ENCODE peak calls at places on chromosomes 13 and 19, in seven cellular contexts. One of them, this sample, is unnamed.

GRCh38 chr13:43303040-43303729 is 279.8 kb downstream of the DNAJC15 start:
- DNase-seq in ascending aorta: no peak
- DNase-seq in psoas muscle: peak; percentile 82
- DNase-seq in neural crest cell: peak; percentile 28
- DNase-seq in fibroblast of pulmonary artery: peak; percentile 80
- DNase-seq in lower lobe of right lung: no peak
- DNase-seq in body of pancreas: peak; percentile 75
- DNase-seq in this sample: peak; percentile 74

GRCh38 chr19:5149930-5150329 is 181.0 kb downstream of the KDM4B start:
- DNase-seq in ascending aorta: no peak
- DNase-seq in psoas muscle: no peak
- DNase-seq in neural crest cell: no peak
- DNase-seq in fibroblast of pulmonary artery: no peak
- DNase-seq in lower lobe of right lung: no peak
- DNase-seq in body of pancreas: no peak
- DNase-seq in this sample: no peak

GRCh38 chr13:93771782-93772181 is 545.2 kb downstream of the GPC6 start:
- DNase-seq in ascending aorta: no peak
- DNase-seq in psoas muscle: no peak
- DNase-seq in neural crest cell: no peak
- DNase-seq in fibroblast of pulmonary artery: peak; percentile 38
- DNase-seq in lower lobe of right lung: no peak
- DNase-seq in body of pancreas: no peak
- DNase-seq in this sample: peak; percentile 59

GRCh38 chr19:35292986-35293732 is 1.2 kb downstream of the MAG start:
- DNase-seq in ascending aorta: no peak
- DNase-seq in psoas muscle: no peak
- DNase-seq in neural crest cell: no peak
- DNase-seq in fibroblast of pulmonary artery: no peak
- DNase-seq in lower lobe of right lung: no peak
- DNase-seq in body of pancreas: no peak
- DNase-seq in this sample: no peak

GRCh38 chr19:12939292-12939606 is 840 bp downstream of the CALR start:
- DNase-seq in ascending aorta: no peak
- DNase-seq in psoas muscle: peak; percentile 61
- DNase-seq in neural crest cell: no peak
- DNase-seq in fibroblast of pulmonary artery: peak; percentile 60
- DNase-seq in lower lobe of right lung: no peak
- DNase-seq in body of pancreas: peak; percentile 33
- DNase-seq in this sample: peak; percentile 83

GRCh38 chr13:41139296-41139966 is 6.8 kb upstream of the KBTBD6 start:
- DNase-seq in ascending aorta: no peak
- DNase-seq in psoas muscle: no peak
- DNase-seq in neural crest cell: no peak
- DNase-seq in fibroblast of pulmonary artery: no peak
- DNase-seq in lower lobe of right lung: no peak
- DNase-seq in body of pancreas: no peak
- DNase-seq in this sample: no peak

GRCh38 chr13:77323858-77324257 is 3.0 kb downstream of the MYCBP2 start:
- DNase-seq in ascending aorta: no peak
- DNase-seq in psoas muscle: no peak
- DNase-seq in neural crest cell: no peak
- DNase-seq in fibroblast of pulmonary artery: no peak
- DNase-seq in lower lobe of right lung: no peak
- DNase-seq in body of pancreas: no peak
- DNase-seq in this sample: no peak

GRCh38 chr19:16462757-16463250 is 9.0 kb downstream of the EPS15L1 start:
- DNase-seq in ascending aorta: no peak
- DNase-seq in psoas muscle: peak; percentile 89
- DNase-seq in neural crest cell: no peak
- DNase-seq in fibroblast of pulmonary artery: no peak
- DNase-seq in lower lobe of right lung: no peak
- DNase-seq in body of pancreas: no peak
- DNase-seq in this sample: no peak

GRCh38 chr13:76848596-76848995 is 37.6 kb downstream of the KCTD12 start:
- DNase-seq in ascending aorta: no peak
- DNase-seq in psoas muscle: peak; percentile 72
- DNase-seq in neural crest cell: no peak
- DNase-seq in fibroblast of pulmonary artery: peak; percentile 73
- DNase-seq in lower lobe of right lung: peak; percentile 52
- DNase-seq in body of pancreas: no peak
- DNase-seq in this sample: peak; percentile 72

GRCh38 chr19:1081301-1082164 is 13.6 kb downstream of the POLR2E start:
- DNase-seq in ascending aorta: no peak
- DNase-seq in psoas muscle: no peak
- DNase-seq in neural crest cell: no peak
- DNase-seq in fibroblast of pulmonary artery: no peak
- DNase-seq in lower lobe of right lung: no peak
- DNase-seq in body of pancreas: no peak
- DNase-seq in this sample: no peak

GRCh38 chr19:39867952-39868351 is 21.8 kb upstream of the FBL start:
- DNase-seq in ascending aorta: no peak
- DNase-seq in psoas muscle: no peak
- DNase-seq in neural crest cell: no peak
- DNase-seq in fibroblast of pulmonary artery: no peak
- DNase-seq in lower lobe of right lung: no peak
- DNase-seq in body of pancreas: no peak
- DNase-seq in this sample: no peak

GRCh38 chr19:50414850-50415660 is 3.7 kb upstream of the SPIB start:
- DNase-seq in ascending aorta: no peak
- DNase-seq in psoas muscle: peak; percentile 87
- DNase-seq in neural crest cell: peak; percentile 89
- DNase-seq in fibroblast of pulmonary artery: peak; percentile 76
- DNase-seq in lower lobe of right lung: peak; percentile 90
- DNase-seq in body of pancreas: peak; percentile 70
- DNase-seq in this sample: peak; percentile 74

GRCh38 chr19:3276341-3276799 is 51.9 kb downstream of the CELF5 start:
- DNase-seq in ascending aorta: no peak
- DNase-seq in psoas muscle: no peak
- DNase-seq in neural crest cell: no peak
- DNase-seq in fibroblast of pulmonary artery: no peak
- DNase-seq in lower lobe of right lung: peak; percentile 52
- DNase-seq in body of pancreas: peak; percentile 23
- DNase-seq in this sample: peak; percentile 4

GRCh38 chr13:113110048-113110851 is 4.7 kb downstream of the F7 start:
- DNase-seq in ascending aorta: no peak
- DNase-seq in psoas muscle: peak; percentile 47
- DNase-seq in neural crest cell: no peak
- DNase-seq in fibroblast of pulmonary artery: no peak
- DNase-seq in lower lobe of right lung: peak; percentile 49
- DNase-seq in body of pancreas: peak; percentile 14
- DNase-seq in this sample: peak; percentile 26

GRCh38 chr13:81020010-81020409 is 679.1 kb upstream of the SPRY2 start:
- DNase-seq in ascending aorta: no peak
- DNase-seq in psoas muscle: no peak
- DNase-seq in neural crest cell: no peak
- DNase-seq in fibroblast of pulmonary artery: no peak
- DNase-seq in lower lobe of right lung: no peak
- DNase-seq in body of pancreas: no peak
- DNase-seq in this sample: no peak

GRCh38 chr13:81021284-81021683 is 680.4 kb upstream of the SPRY2 start:
- DNase-seq in ascending aorta: no peak
- DNase-seq in psoas muscle: no peak
- DNase-seq in neural crest cell: no peak
- DNase-seq in fibroblast of pulmonary artery: no peak
- DNase-seq in lower lobe of right lung: no peak
- DNase-seq in body of pancreas: no peak
- DNase-seq in this sample: no peak

GRCh38 chr13:81018936-81019335 is 678.0 kb upstream of the SPRY2 start:
- DNase-seq in ascending aorta: no peak
- DNase-seq in psoas muscle: no peak
- DNase-seq in neural crest cell: no peak
- DNase-seq in fibroblast of pulmonary artery: no peak
- DNase-seq in lower lobe of right lung: no peak
- DNase-seq in body of pancreas: no peak
- DNase-seq in this sample: no peak

GRCh38 chr13:81012031-81012430 is 671.1 kb upstream of the SPRY2 start:
- DNase-seq in ascending aorta: no peak
- DNase-seq in psoas muscle: no peak
- DNase-seq in neural crest cell: no peak
- DNase-seq in fibroblast of pulmonary artery: no peak
- DNase-seq in lower lobe of right lung: no peak
- DNase-seq in body of pancreas: no peak
- DNase-seq in this sample: no peak

DNA sequence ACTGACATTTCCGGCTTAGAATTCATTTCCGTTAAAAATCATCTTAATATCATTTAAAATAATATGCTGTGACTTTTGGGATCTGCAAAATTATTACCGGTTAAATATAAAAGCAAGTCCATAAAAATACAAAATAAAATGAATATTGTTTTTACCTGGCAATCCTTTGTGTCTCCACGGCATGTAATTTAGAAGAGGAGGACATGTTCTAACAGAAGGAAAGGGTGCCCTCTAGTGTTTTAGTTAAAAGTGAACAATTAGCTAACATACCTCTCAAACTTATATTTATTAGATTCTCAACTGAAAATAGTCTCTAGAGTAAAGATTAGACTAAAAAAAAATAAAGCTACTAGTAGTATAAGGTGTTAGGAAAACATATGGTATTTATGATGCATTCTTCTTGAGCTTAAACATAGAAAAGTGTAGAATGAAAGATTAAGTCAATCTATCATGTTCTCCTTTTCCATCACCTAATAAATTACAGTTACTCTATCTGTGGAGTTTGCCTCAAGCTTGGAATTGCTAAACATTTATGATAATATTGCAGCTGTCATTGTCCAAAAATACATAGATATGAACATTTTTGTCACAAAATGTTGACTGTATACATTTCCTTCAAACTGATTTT is 676.7 kb upstream of the SPRY2 start:
- DNase-seq in ascending aorta: no peak
- DNase-seq in psoas muscle: no peak
- DNase-seq in neural crest cell: no peak
- DNase-seq in fibroblast of pulmonary artery: peak; percentile 81
- DNase-seq in lower lobe of right lung: no peak
- DNase-seq in body of pancreas: no peak
- DNase-seq in this sample: peak; percentile 76
- TF ChIP-seq CTCF in ascending aorta: peak; percentile 29
- TF ChIP-seq CTCF in psoas muscle: peak; percentile 60
- TF ChIP-seq CTCF in neural crest cell: peak; percentile 83
- TF ChIP-seq CTCF in fibroblast of pulmonary artery: peak; percentile 52
- TF ChIP-seq CTCF in lower lobe of right lung: peak; percentile 50
- TF ChIP-seq CTCF in body of pancreas: peak; percentile 58
- TF ChIP-seq CTCF in this sample: peak; percentile 61

GRCh38 chr19:41339936-41340335 is 13.8 kb downstream of the TGFB1 start:
- DNase-seq in ascending aorta: no peak
- DNase-seq in psoas muscle: no peak
- DNase-seq in neural crest cell: no peak
- DNase-seq in fibroblast of pulmonary artery: peak; percentile 56
- DNase-seq in lower lobe of right lung: no peak
- DNase-seq in body of pancreas: no peak
- DNase-seq in this sample: no peak

GRCh38 chr19:41344162-41344561 is 9.6 kb downstream of the TGFB1 start:
- DNase-seq in ascending aorta: no peak
- DNase-seq in psoas muscle: no peak
- DNase-seq in neural crest cell: no peak
- DNase-seq in fibroblast of pulmonary artery: no peak
- DNase-seq in lower lobe of right lung: no peak
- DNase-seq in body of pancreas: no peak
- DNase-seq in this sample: no peak

GRCh38 chr19:41341669-41342490 is 11.8 kb downstream of the TGFB1 start:
- DNase-seq in ascending aorta: no peak
- DNase-seq in psoas muscle: no peak
- DNase-seq in neural crest cell: no peak
- DNase-seq in fibroblast of pulmonary artery: no peak
- DNase-seq in lower lobe of right lung: no peak
- DNase-seq in body of pancreas: peak; percentile 76
- DNase-seq in this sample: no peak
- TF ChIP-seq CTCF in ascending aorta: no peak
- TF ChIP-seq CTCF in psoas muscle: no peak
- TF ChIP-seq CTCF in neural crest cell: no peak
- TF ChIP-seq CTCF in fibroblast of pulmonary artery: no peak
- TF ChIP-seq CTCF in lower lobe of right lung: no peak
- TF ChIP-seq CTCF in body of pancreas: peak; percentile 62
- TF ChIP-seq CTCF in this sample: no peak

DNA sequence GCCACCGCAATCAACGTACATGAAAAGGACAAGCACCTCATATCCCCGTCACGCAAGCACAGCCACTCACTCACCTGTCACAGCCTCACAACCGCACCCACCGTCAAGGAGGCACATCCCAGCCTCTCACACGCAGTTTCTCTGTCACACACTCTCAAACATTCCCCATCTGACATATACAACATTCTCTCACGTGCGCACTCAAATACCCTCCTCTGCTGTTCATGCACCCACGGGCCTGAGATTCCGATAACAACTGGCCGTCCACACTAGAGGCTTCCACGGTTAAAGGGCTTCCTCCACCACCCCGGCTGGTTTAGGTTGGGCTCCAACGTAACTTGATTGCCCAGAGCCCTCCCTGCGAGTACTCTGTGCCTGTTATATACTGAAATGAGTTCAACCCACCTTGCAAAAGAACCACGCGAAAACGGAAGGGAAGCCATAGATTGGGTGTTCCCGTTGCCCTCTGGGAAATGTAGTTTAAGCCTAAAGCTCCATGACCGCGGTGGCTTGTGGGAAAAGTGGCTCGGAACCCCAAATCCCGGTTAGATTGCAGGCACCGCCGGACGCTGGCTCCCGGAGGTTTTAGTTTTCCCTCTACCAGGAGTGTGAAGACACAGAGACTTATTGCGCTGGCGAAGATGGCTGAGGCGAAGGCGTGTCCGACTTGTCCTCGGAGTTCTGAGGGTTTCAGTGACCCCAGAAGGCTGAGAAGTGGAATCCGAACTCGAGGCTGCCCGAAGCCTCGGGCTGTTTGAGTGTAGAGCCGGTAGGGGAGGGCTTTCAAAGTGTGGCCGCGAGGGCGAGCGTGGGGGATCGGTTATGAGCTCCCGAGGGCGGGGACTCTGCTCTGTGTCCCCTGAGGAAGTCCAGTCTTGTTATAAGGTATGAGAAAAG is at the start of gene ZNF573:
- DNase-seq in ascending aorta: peak; percentile 35
- DNase-seq in psoas muscle: peak; percentile 88
- DNase-seq in neural crest cell: peak; percentile 69
- DNase-seq in fibroblast of pulmonary artery: peak; percentile 93
- DNase-seq in lower lobe of right lung: peak; percentile 87
- DNase-seq in body of pancreas: peak; percentile 79
- DNase-seq in this sample: peak; percentile 92
- TF ChIP-seq CTCF in ascending aorta: no peak
- TF ChIP-seq CTCF in psoas muscle: peak; percentile 23
- TF ChIP-seq CTCF in neural crest cell: no peak
- TF ChIP-seq CTCF in fibroblast of pulmonary artery: peak; percentile 20
- TF ChIP-seq CTCF in lower lobe of right lung: peak; percentile 34
- TF ChIP-seq CTCF in body of pancreas: no peak
- TF ChIP-seq CTCF in this sample: peak; percentile 45

DNA sequence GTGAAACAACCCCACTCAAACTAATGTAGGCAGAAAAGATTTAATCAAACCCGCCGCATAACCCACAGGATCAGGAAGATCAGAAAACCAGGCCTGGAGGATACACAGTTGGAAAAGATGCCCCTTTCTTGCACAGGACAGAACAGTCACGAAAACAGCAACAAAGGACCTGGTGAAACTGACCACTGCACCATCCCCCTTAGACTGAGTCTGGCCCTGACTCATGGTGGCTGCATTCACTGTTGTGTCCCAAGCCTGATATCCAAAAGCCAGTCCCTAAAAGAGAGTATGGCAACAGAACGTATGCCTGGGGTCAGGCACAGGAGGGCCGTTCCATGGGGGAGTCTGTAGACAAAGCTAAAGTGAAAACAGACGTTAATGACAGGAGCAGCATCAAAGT is 301.1 kb upstream of the NBEA start:
- DNase-seq in ascending aorta: no peak
- DNase-seq in psoas muscle: no peak
- DNase-seq in neural crest cell: no peak
- DNase-seq in fibroblast of pulmonary artery: no peak
- DNase-seq in lower lobe of right lung: no peak
- DNase-seq in body of pancreas: no peak
- DNase-seq in this sample: no peak
- TF ChIP-seq CTCF in ascending aorta: no peak
- TF ChIP-seq CTCF in psoas muscle: no peak
- TF ChIP-seq CTCF in neural crest cell: no peak
- TF ChIP-seq CTCF in fibroblast of pulmonary artery: no peak
- TF ChIP-seq CTCF in lower lobe of right lung: no peak
- TF ChIP-seq CTCF in body of pancreas: no peak
- TF ChIP-seq CTCF in this sample: no peak

This sample was measured in choroid plexus epithelial cell.